ENCODE peak calls at places on chromosomes 11 and 22, in seven cellular contexts. One of them, this sample, is unnamed. For H3K4me1, the result is how much of the 10 kb centered on the place peaks cover.

GRCh38 chr11:27723685-27724084 is 23.4 kb upstream of the BDNF start:
- DNase-seq in osteoblast: no peak
- DNase-seq in heart left ventricle: no peak
- DNase-seq in IMR-90: peak
- DNase-seq in H9: no peak
- DNase-seq in thyroid gland: no peak
- DNase-seq in GM23338: no peak
- DNase-seq in this sample: no peak

GRCh38 chr22:41596776-41597634 is 7.4 kb upstream of the PMM1 start:
- DNase-seq in GM23338: peak
- DNase-seq in IMR-90: peak
- DNase-seq in H9: peak
- DNase-seq in thyroid gland: peak
- DNase-seq in heart left ventricle: peak
- DNase-seq in osteoblast: peak
- DNase-seq in this sample: peak

GRCh38 chr11:55571828-55572227 is at the start of gene OR4C16:
- DNase-seq in heart left ventricle: no peak
- DNase-seq in GM23338: no peak
- DNase-seq in osteoblast: no peak
- DNase-seq in IMR-90: no peak
- DNase-seq in H9: no peak
- DNase-seq in thyroid gland: no peak
- DNase-seq in this sample: no peak

GRCh38 chr22:37176464-37177061 is 11.5 kb downstream of the C1QTNF6 start:
- DNase-seq in IMR-90: peak
- DNase-seq in H9: no peak
- DNase-seq in thyroid gland: peak
- DNase-seq in heart left ventricle: peak
- DNase-seq in GM23338: no peak
- DNase-seq in osteoblast: peak
- DNase-seq in this sample: no peak

GRCh38 chr22:49012695-49013094 is 815.0 kb downstream of the BRD1 start:
- DNase-seq in IMR-90: no peak
- DNase-seq in GM23338: no peak
- DNase-seq in heart left ventricle: no peak
- DNase-seq in H9: no peak
- DNase-seq in osteoblast: peak
- DNase-seq in thyroid gland: no peak
- DNase-seq in this sample: no peak

GRCh38 chr11:32210601-32211000 is 119.7 kb downstream of the RCN1 start:
- DNase-seq in H9: no peak
- DNase-seq in heart left ventricle: no peak
- DNase-seq in osteoblast: peak
- DNase-seq in GM23338: no peak
- DNase-seq in thyroid gland: no peak
- DNase-seq in IMR-90: peak
- DNase-seq in this sample: no peak

GRCh38 chr11:47616726-47617416 is 22.7 kb upstream of the C1QTNF4 start:
- DNase-seq in IMR-90: peak
- DNase-seq in GM23338: peak
- DNase-seq in heart left ventricle: peak
- DNase-seq in H9: peak
- DNase-seq in thyroid gland: peak
- DNase-seq in osteoblast: no peak
- DNase-seq in this sample: peak

GRCh38 chr11:3617990-3618389 is 23.8 kb downstream of the ART5 start:
- DNase-seq in osteoblast: peak
- DNase-seq in heart left ventricle: no peak
- DNase-seq in H9: no peak
- DNase-seq in GM23338: no peak
- DNase-seq in IMR-90: no peak
- DNase-seq in thyroid gland: no peak
- DNase-seq in this sample: no peak

GRCh38 chr11:66956689-66957290 is 1.4 kb downstream of the PC start:
- DNase-seq in heart left ventricle: peak
- DNase-seq in GM23338: peak
- DNase-seq in IMR-90: peak
- DNase-seq in thyroid gland: no peak
- DNase-seq in H9: peak
- DNase-seq in osteoblast: peak
- DNase-seq in this sample: peak

GRCh38 chr11:45568031-45568430 is 97.4 kb downstream of the CHST1 start:
- DNase-seq in osteoblast: no peak
- DNase-seq in H9: no peak
- DNase-seq in thyroid gland: no peak
- DNase-seq in GM23338: no peak
- DNase-seq in heart left ventricle: no peak
- DNase-seq in IMR-90: no peak
- DNase-seq in this sample: no peak

GRCh38 chr11:45563801-45564200 is 101.6 kb downstream of the CHST1 start:
- DNase-seq in H9: no peak
- DNase-seq in IMR-90: no peak
- DNase-seq in GM23338: peak
- DNase-seq in heart left ventricle: no peak
- DNase-seq in thyroid gland: peak
- DNase-seq in osteoblast: no peak
- DNase-seq in this sample: no peak

GRCh38 chr11:45560935-45561330 is 104.5 kb downstream of the CHST1 start:
- DNase-seq in H9: no peak
- DNase-seq in GM23338: no peak
- DNase-seq in osteoblast: peak
- DNase-seq in IMR-90: no peak
- DNase-seq in thyroid gland: peak
- DNase-seq in heart left ventricle: no peak
- DNase-seq in this sample: no peak

GRCh38 chr11:45569776-45570175 is 95.6 kb downstream of the CHST1 start:
- DNase-seq in H9: no peak
- DNase-seq in osteoblast: no peak
- DNase-seq in heart left ventricle: no peak
- DNase-seq in IMR-90: no peak
- DNase-seq in GM23338: no peak
- DNase-seq in thyroid gland: no peak
- DNase-seq in this sample: no peak

GRCh38 chr11:45565589-45565988 is 99.8 kb downstream of the CHST1 start:
- DNase-seq in GM23338: no peak
- DNase-seq in osteoblast: no peak
- DNase-seq in heart left ventricle: no peak
- DNase-seq in thyroid gland: no peak
- DNase-seq in H9: no peak
- DNase-seq in IMR-90: no peak
- DNase-seq in this sample: no peak
- H3K27ac ChIP-seq in GM23338: no peak
- H3K27ac ChIP-seq in osteoblast: no peak
- H3K27ac ChIP-seq in heart left ventricle: no peak
- H3K27ac ChIP-seq in thyroid gland: no peak
- H3K27ac ChIP-seq in H9: no peak
- H3K27ac ChIP-seq in IMR-90: no peak
- H3K27ac ChIP-seq in this sample: no peak

GRCh38 chr22:50727678-50728522 is 10.1 kb upstream of the ACR start:
- DNase-seq in heart left ventricle: no peak
- DNase-seq in osteoblast: no peak
- DNase-seq in GM23338: no peak
- DNase-seq in H9: no peak
- DNase-seq in thyroid gland: no peak
- DNase-seq in IMR-90: no peak
- DNase-seq in this sample: no peak

GRCh38 chr22:50730013-50730891 is 7.8 kb upstream of the ACR start:
- DNase-seq in IMR-90: no peak
- DNase-seq in GM23338: peak
- DNase-seq in heart left ventricle: no peak
- DNase-seq in H9: no peak
- DNase-seq in osteoblast: peak
- DNase-seq in thyroid gland: no peak
- DNase-seq in this sample: no peak

GRCh38 chr22:50730941-50731661 is 6.9 kb upstream of the ACR start:
- DNase-seq in H9: no peak
- DNase-seq in heart left ventricle: no peak
- DNase-seq in thyroid gland: no peak
- DNase-seq in IMR-90: no peak
- DNase-seq in osteoblast: peak
- DNase-seq in GM23338: peak
- DNase-seq in this sample: no peak

GRCh38 chr22:50728523-50728931 is 9.5 kb upstream of the ACR start:
- DNase-seq in H9: no peak
- DNase-seq in IMR-90: no peak
- DNase-seq in heart left ventricle: no peak
- DNase-seq in thyroid gland: no peak
- DNase-seq in osteoblast: no peak
- DNase-seq in GM23338: no peak
- DNase-seq in this sample: no peak

DNA sequence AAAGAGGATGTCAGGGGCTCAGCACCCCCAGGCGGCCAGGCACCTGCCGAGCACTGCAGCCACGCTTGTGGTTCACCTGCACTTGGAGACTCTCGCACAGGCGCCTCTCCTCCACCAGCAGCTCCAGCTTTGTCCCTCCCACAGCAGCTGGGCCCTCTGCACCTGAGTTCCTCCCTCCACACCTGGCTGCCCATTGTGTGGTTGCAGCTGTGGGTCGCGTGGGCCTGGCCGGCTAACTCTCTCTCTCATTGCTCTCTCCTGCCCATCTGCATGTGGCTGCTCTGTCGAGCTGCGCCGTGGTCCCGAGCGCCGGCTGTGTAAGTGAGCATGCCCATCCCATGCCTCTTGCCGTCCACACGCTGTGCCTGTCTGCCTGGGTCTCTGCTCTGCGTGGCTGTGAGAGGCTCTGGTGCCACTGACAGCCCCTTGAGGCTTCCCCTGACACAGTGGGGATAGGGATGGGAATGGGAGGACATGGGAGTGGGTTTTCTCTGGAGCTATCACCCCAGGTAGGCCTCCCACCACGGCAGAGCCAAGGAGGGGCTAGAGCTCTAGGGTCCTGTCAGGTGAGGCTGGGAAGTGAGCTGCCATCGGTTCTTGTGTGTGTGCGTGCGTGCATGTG is 8.5 kb upstream of the ACR start:
- DNase-seq in IMR-90: no peak
- DNase-seq in osteoblast: peak
- DNase-seq in heart left ventricle: no peak
- DNase-seq in GM23338: peak
- DNase-seq in thyroid gland: no peak
- DNase-seq in H9: no peak
- DNase-seq in this sample: peak
- TF ChIP-seq CTCF in IMR-90: no peak
- TF ChIP-seq CTCF in osteoblast: no peak
- TF ChIP-seq CTCF in heart left ventricle: no peak
- TF ChIP-seq CTCF in GM23338: peak
- TF ChIP-seq CTCF in thyroid gland: no peak
- TF ChIP-seq CTCF in H9: no peak
- TF ChIP-seq CTCF in this sample: peak

GRCh38 chr11:35167451-35167954 is 28.5 kb downstream of the CD44 start:
- DNase-seq in IMR-90: no peak
- DNase-seq in GM23338: no peak
- DNase-seq in thyroid gland: peak
- DNase-seq in H9: no peak
- DNase-seq in osteoblast: peak
- DNase-seq in heart left ventricle: peak
- DNase-seq in this sample: no peak
- H3K4me1 ChIP-seq in IMR-90: under half
- H3K4me1 ChIP-seq in GM23338: under half
- H3K4me1 ChIP-seq in thyroid gland: under half
- H3K4me1 ChIP-seq in H9: under half
- H3K4me1 ChIP-seq in osteoblast: half or more
- H3K4me1 ChIP-seq in heart left ventricle: half or more
- H3K4me1 ChIP-seq in this sample: under half

GRCh38 chr11:1834791-1835670 is at the start of gene SYT8:
- DNase-seq in H9: no peak
- DNase-seq in heart left ventricle: peak
- DNase-seq in GM23338: no peak
- DNase-seq in osteoblast: peak
- DNase-seq in thyroid gland: no peak
- DNase-seq in IMR-90: no peak
- DNase-seq in this sample: no peak
- H3K27ac ChIP-seq in H9: no peak
- H3K27ac ChIP-seq in heart left ventricle: no peak
- H3K27ac ChIP-seq in GM23338: no peak
- H3K27ac ChIP-seq in osteoblast: no peak
- H3K27ac ChIP-seq in thyroid gland: no peak
- H3K27ac ChIP-seq in IMR-90: no peak
- H3K27ac ChIP-seq in this sample: no peak

GRCh38 chr11:85809881-85810280 is 1.1 kb downstream of the SYTL2 start:
- DNase-seq in thyroid gland: peak
- DNase-seq in heart left ventricle: no peak
- DNase-seq in GM23338: peak
- DNase-seq in osteoblast: peak
- DNase-seq in IMR-90: no peak
- DNase-seq in H9: peak
- DNase-seq in this sample: peak
- TF ChIP-seq CTCF in thyroid gland: peak
- TF ChIP-seq CTCF in heart left ventricle: no peak
- TF ChIP-seq CTCF in GM23338: peak
- TF ChIP-seq CTCF in osteoblast: peak
- TF ChIP-seq CTCF in IMR-90: no peak
- TF ChIP-seq CTCF in H9: no peak
- TF ChIP-seq CTCF in this sample: peak

DNA sequence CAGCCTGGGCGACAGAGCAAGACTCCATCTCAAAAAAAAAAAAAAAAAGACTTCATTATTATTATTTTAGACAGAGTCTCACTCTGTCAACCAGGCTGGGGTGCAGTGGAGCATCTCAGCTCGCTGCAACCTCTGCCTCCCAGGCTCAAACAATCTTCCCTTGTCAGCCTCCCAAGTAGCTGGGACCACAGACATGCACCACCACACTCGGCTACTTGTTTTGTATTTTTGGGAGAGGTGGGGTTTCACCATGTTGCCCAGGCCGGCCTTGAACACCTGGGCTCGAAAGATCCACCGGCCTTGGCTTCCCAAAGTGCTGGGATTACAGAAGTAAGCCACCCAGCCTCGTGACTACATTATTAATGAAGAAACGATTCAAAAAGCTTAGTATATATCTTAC is 5.3 kb upstream of the TYMP start:
- DNase-seq in thyroid gland: no peak
- DNase-seq in heart left ventricle: no peak
- DNase-seq in H9: no peak
- DNase-seq in osteoblast: no peak
- DNase-seq in IMR-90: no peak
- DNase-seq in GM23338: no peak
- DNase-seq in this sample: peak
- H3K4me1 ChIP-seq in thyroid gland: under half
- H3K4me1 ChIP-seq in heart left ventricle: under half
- H3K4me1 ChIP-seq in H9: under half
- H3K4me1 ChIP-seq in osteoblast: under half
- H3K4me1 ChIP-seq in IMR-90: under half
- H3K4me1 ChIP-seq in GM23338: under half
- H3K4me1 ChIP-seq in this sample: half or more

DNA sequence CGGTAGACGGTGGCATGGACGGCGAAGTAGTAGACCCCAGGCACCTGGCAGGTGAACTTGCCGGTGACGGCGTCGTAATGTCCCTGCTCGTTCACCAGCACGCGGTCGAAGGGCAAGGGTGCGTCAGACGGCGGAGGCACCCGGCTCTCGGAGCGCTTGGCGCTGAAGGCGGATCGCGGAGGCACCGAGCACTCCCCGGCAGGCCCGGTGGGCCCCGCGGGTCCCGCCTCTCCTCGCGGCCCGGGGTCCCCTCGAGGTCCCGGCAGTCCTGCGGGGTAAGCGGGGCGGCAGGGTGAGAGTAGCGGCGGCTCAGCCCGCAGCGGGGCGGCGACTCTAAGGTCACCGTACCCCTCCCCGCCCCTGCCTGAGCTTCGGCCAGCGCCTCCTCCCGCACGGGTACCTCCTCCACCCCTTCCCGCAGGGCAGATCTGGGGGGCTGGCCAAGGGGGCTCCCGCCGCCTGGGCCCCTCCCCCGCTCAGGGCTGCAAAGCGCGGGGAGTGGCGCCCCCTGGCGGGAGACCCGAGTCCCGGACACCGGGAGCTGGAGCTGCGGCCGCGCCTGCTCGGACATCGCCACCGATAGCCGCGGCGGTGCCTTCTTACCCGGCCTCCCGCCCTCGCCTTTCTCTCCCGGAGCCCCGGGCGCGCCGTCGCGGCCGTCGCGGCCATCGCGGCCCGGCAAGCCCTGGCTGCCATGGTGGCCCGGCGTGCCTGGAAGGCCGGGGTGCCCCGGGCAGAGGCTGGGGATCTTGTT is 925 bp downstream of the C1QTNF5 start:
- DNase-seq in H9: peak
- DNase-seq in GM23338: peak
- DNase-seq in heart left ventricle: peak
- DNase-seq in IMR-90: no peak
- DNase-seq in thyroid gland: peak
- DNase-seq in osteoblast: peak
- DNase-seq in this sample: peak
- H3K27ac ChIP-seq in H9: no peak
- H3K27ac ChIP-seq in GM23338: no peak
- H3K27ac ChIP-seq in heart left ventricle: peak
- H3K27ac ChIP-seq in IMR-90: peak
- H3K27ac ChIP-seq in thyroid gland: peak
- H3K27ac ChIP-seq in osteoblast: peak
- H3K27ac ChIP-seq in this sample: no peak